ENCODE peak calls at places on chromosome X, in ten cellular contexts. C is K562, H is HepG2, K is ovary, L is suprapubic skin, G is GM12878, E is sigmoid colon, N is H1, P is stomach, O is tibial nerve. A is an unnamed sample. For H3K27me3, the result is how much of the 10 kb centered on the place peaks cover.

GRCh38 chrX:11446331-11446730 is 153.1 kb downstream of the AMELX start:
- DNase-seq in C (no peak), H (no peak), K (no peak), L (no peak), G (no peak), E (no peak), N (no peak), P (no peak), O (no peak), A (no peak)

GRCh38 chrX:68999931-69000330 is 165.3 kb downstream of the PJA1 start:
- DNase-seq in C (no peak), H (no peak), K (no peak), L (no peak), G (no peak), E (no peak), N (no peak), P (no peak), O (no peak), A (no peak)

GRCh38 chrX:76987381-76987780 is 459.8 kb upstream of the FGF16 start:
- DNase-seq in C (no peak), H (no peak), K (no peak), L (no peak), G (no peak), E (no peak), N (no peak), P (no peak), O (no peak), A (no peak)

GRCh38 chrX:70033348-70033747 is 16.4 kb downstream of the AWAT2 start:
- DNase-seq in C (peak), H (peak), K (no peak), L (no peak), G (no peak), E (no peak), N (no peak), P (peak), O (no peak), A (no peak)

GRCh38 chrX:11558972-11559371 is 106.7 kb downstream of the ARHGAP6 start:
- DNase-seq in C (peak), H (peak), K (no peak), L (no peak), G (no peak), E (no peak), N (no peak), P (peak), O (no peak), A (peak)

GRCh38 chrX:73577368-73577767 is 14.4 kb downstream of the CHIC1 start:
- DNase-seq in C (no peak), H (no peak), K (no peak), L (no peak), G (no peak), E (no peak), N (no peak), P (no peak), O (no peak), A (no peak)

GRCh38 chrX:39613508-39613921 is 484.2 kb downstream of the BCOR start:
- DNase-seq in C (no peak), H (no peak), K (peak), L (no peak), G (no peak), E (no peak), N (peak), P (no peak), O (no peak), A (peak)

GRCh38 chrX:64204701-64205440 is 637 bp downstream of the AMER1 start:
- DNase-seq in C (peak), H (peak), K (peak), L (no peak), G (no peak), E (peak), N (no peak), P (peak), O (peak), A (no peak)

GRCh38 chrX:12973561-12974216 is 1.2 kb upstream of the TMSB4X start:
- DNase-seq in C (no peak), H (no peak), K (peak), L (peak), G (no peak), E (no peak), N (no peak), P (peak), O (no peak), A (no peak)

GRCh38 chrX:86322913-86323312 is 174.7 kb downstream of the DACH2 start:
- DNase-seq in C (no peak), H (peak), K (no peak), L (no peak), G (no peak), E (no peak), N (no peak), P (no peak), O (no peak), A (no peak)

GRCh38 chrX:13125188-13125587 is 80.8 kb upstream of the FAM9C start:
- DNase-seq in C (no peak), H (no peak), K (no peak), L (no peak), G (no peak), E (no peak), N (no peak), P (no peak), O (no peak), A (no peak)

GRCh38 chrX:99242001-99242400 is 1168.1 kb downstream of the PCDH19 start:
- DNase-seq in C (no peak), H (no peak), K (no peak), L (no peak), G (no peak), E (no peak), N (peak), P (no peak), O (no peak), A (no peak)

GRCh38 chrX:57528670-57529255 is 63.0 kb upstream of the ZXDB start:
- DNase-seq in C (no peak), H (peak), K (no peak), L (no peak), G (no peak), E (no peak), N (no peak), P (no peak), O (no peak), A (no peak)

GRCh38 chrX:127879585-127879984 is 172.6 kb downstream of the ACTRT1 start:
- DNase-seq in C (no peak), H (no peak), K (no peak), L (no peak), G (no peak), E (no peak), N (no peak), P (no peak), O (no peak), A (no peak)
- TF ChIP-seq POLR2A in C (no peak), H (no peak), K (no peak), L (no peak), G (no peak), E (no peak), N (no peak), P (no peak), O (no peak), A (no peak)

GRCh38 chrX:104172788-104173187 is 6.5 kb downstream of the FAM199X start:
- DNase-seq in C (no peak), H (no peak), K (no peak), L (no peak), G (no peak), E (no peak), N (no peak), P (no peak), O (no peak), A (no peak)

GRCh38 chrX:104165894-104166734 is at the start of gene FAM199X:
- DNase-seq in C (peak), H (peak), K (peak), L (peak), G (peak), E (peak), N (peak), P (peak), O (peak), A (peak)

GRCh38 chrX:104168127-104168526 is 1.9 kb downstream of the FAM199X start:
- DNase-seq in C (no peak), H (no peak), K (no peak), L (no peak), G (no peak), E (no peak), N (no peak), P (no peak), O (no peak), A (no peak)

GRCh38 chrX:104172121-104172520 is 5.9 kb downstream of the FAM199X start:
- DNase-seq in C (no peak), H (no peak), K (no peak), L (no peak), G (no peak), E (no peak), N (no peak), P (no peak), O (no peak), A (no peak)

GRCh38 chrX:104166735-104167436 is 633 bp downstream of the FAM199X start:
- DNase-seq in C (peak), H (no peak), K (peak), L (no peak), G (no peak), E (peak), N (no peak), P (no peak), O (no peak), A (no peak)
- TF ChIP-seq EP300 in C (no peak), H (no peak), K (no peak), L (no peak), G (no peak), E (no peak), N (no peak), P (no peak), O (no peak), A (no peak)

GRCh38 chrX:50888884-50889283 is 21.7 kb upstream of the BMP15 start:
- DNase-seq in C (no peak), H (no peak), K (no peak), L (no peak), G (no peak), E (no peak), N (no peak), P (no peak), O (no peak), A (no peak)
- H3K27me3 ChIP-seq in C (under half), H (under half), K (under half), L (under half), G (under half), E (under half), N (under half), P (under half), O (under half), A (under half)

DNA sequence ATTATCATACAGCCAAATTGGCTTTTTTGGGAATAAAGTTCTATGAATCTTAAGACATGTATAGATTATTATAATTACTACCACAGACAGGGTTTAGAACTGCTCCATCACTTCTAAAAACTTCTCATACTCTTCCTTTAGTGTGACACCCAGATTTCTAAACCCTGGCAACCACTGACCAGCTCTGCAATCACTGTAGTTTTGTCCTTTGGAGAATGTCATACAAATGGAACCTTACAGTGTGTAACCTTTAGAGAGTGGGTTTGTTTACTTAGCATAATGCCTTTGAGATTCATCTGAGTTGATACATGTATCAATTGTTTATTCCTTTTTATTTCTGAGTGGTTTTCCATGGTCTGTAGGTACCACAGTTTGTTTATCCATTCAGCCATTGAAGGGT is 95.0 kb downstream of the TMEM164 start:
- DNase-seq in C (no peak), H (no peak), K (no peak), L (no peak), G (no peak), E (no peak), N (no peak), P (no peak), O (no peak), A (no peak)
- TF ChIP-seq POLR2A in C (no peak), H (no peak), K (no peak), L (no peak), G (no peak), E (no peak), N (no peak), P (no peak), O (no peak), A (no peak)

GRCh38 chrX:153669174-153669890 is 4.3 kb downstream of the PNCK start:
- DNase-seq in C (peak), H (no peak), K (peak), L (no peak), G (no peak), E (peak), N (no peak), P (no peak), O (no peak), A (no peak)

GRCh38 chrX:153665726-153666306 is 7.8 kb downstream of the PNCK start:
- DNase-seq in C (no peak), H (no peak), K (no peak), L (peak), G (no peak), E (peak), N (no peak), P (no peak), O (no peak), A (no peak)

GRCh38 chrX:153667931-153668396 is 5.6 kb downstream of the PNCK start:
- DNase-seq in C (peak), H (peak), K (peak), L (peak), G (peak), E (peak), N (no peak), P (peak), O (peak), A (peak)

GRCh38 chrX:153668423-153669173 is 5.0 kb downstream of the PNCK start:
- DNase-seq in C (no peak), H (no peak), K (no peak), L (no peak), G (no peak), E (peak), N (no peak), P (no peak), O (no peak), A (no peak)

GRCh38 chrX:153667281-153667831 is 6.3 kb downstream of the PNCK start:
- DNase-seq in C (no peak), H (no peak), K (no peak), L (no peak), G (no peak), E (peak), N (no peak), P (no peak), O (no peak), A (no peak)
- TF ChIP-seq EP300 in C (no peak), H (no peak), K (no peak), L (no peak), G (no peak), E (no peak), N (no peak), P (no peak), O (no peak), A (no peak)

DNA sequence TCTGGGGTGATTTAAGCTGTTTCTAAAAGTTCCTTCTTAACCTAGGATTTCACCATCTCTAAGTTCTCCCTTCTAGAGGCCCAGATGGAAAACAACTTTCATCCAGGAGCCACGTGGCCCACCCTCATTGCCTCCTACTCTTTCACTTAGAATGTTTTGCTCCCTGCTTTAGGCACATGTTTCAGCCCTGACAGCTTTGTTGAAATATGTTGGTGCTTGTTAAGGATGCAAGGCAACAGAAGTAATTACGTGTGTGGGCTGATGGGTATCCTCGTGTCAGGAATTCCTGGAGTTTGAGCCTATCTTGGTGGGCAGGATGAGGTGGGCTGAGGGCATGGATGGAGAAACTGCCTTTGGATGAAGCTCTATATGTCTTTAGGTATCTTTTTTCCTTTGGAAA is 131.3 kb downstream of the GUCY2F start:
- DNase-seq in C (no peak), H (no peak), K (no peak), L (no peak), G (no peak), E (no peak), N (no peak), P (no peak), O (no peak), A (no peak)
- H3K27me3 ChIP-seq in C (under half), H (under half), K (under half), L (under half), G (under half), E (under half), N (under half), P (under half), O (under half), A (under half)

GRCh38 chrX:136907626-136908025 is 27.1 kb upstream of the RBMX start:
- DNase-seq in C (no peak), H (no peak), K (no peak), L (no peak), G (no peak), E (no peak), N (no peak), P (no peak), O (peak), A (no peak)

GRCh38 chrX:136906921-136907510 is 26.5 kb upstream of the RBMX start:
- DNase-seq in C (no peak), H (no peak), K (no peak), L (no peak), G (no peak), E (no peak), N (no peak), P (peak), O (no peak), A (no peak)

GRCh38 chrX:136909119-136909705 is 28.7 kb upstream of the RBMX start:
- DNase-seq in C (peak), H (peak), K (peak), L (peak), G (peak), E (peak), N (peak), P (peak), O (peak), A (peak)

GRCh38 chrX:136910565-136911040 is 30.1 kb upstream of the RBMX start:
- DNase-seq in C (no peak), H (no peak), K (no peak), L (no peak), G (no peak), E (no peak), N (no peak), P (no peak), O (no peak), A (no peak)

GRCh38 chrX:136909706-136910564 is 29.4 kb upstream of the RBMX start:
- DNase-seq in C (peak), H (no peak), K (peak), L (peak), G (peak), E (peak), N (peak), P (peak), O (peak), A (peak)
- TF ChIP-seq POLR2A in C (peak), H (no peak), K (peak), L (no peak), G (no peak), E (peak), N (peak), P (no peak), O (peak), A (peak)

GRCh38 chrX:37746268-37746931 is 33.5 kb upstream of the CYBB start:
- DNase-seq in C (no peak), H (no peak), K (no peak), L (no peak), G (peak), E (no peak), N (no peak), P (no peak), O (no peak), A (no peak)
- TF ChIP-seq EP300 in C (no peak), H (no peak), K (no peak), L (no peak), G (peak), E (no peak), N (no peak), P (no peak), O (no peak), A (no peak)

GRCh38 chrX:151873096-151873495 is 39.6 kb upstream of the MAGEA4 start:
- DNase-seq in C (no peak), H (no peak), K (no peak), L (no peak), G (no peak), E (no peak), N (no peak), P (no peak), O (no peak), A (no peak)
- H3K27me3 ChIP-seq in C (under half), H (under half), K (under half), L (under half), G (under half), E (under half), N (under half), P (under half), O (under half), A (under half)

DNA sequence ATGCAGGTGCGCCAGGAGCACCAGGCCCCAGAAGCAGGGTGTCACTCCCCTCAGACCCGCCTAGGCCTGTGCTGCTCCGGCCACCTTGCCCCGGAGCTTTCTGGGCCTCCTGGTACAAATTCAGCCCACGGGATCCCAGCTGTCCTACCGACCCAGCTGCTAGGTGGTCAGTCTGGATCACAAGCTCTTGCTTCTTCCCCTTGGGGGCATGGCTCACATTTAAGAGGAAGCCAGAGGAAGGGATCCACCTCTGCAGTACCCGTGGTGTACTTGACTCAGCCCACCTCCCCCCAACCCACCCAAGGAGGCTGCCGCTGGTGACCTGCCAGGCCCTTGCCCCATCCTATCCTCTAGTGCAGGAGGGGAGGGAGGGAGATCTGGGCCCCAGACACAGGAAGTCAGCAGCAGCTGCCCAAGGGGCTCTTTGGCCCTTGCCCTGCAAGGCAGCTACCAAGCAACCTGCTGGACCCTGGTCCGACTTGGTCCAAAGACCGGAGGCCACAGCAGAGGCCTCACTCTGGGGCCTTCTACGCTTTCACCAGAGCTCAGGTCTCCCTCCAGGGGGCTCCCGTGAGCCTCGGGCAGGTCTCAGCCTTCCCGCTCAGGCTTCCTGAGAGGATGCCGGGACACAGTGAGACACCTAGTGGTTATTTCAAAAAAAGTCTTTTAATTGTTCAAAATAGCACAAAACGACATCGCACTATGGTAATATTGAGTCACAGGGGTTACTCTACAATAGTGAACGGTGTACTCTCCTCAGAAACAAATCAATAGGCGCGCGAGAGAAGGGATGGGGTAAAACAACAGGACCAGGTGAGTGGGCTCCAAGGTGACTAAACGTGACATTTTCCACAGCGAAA is 2.7 kb upstream of the RENBP start:
- DNase-seq in C (peak), H (peak), K (peak), L (no peak), G (no peak), E (peak), N (no peak), P (peak), O (no peak), A (peak)
- TF ChIP-seq POLR2A in C (peak), H (no peak), K (no peak), L (no peak), G (peak), E (no peak), N (no peak), P (no peak), O (no peak), A (no peak)